ENCODE peak calls at places on chromosomes 16 and 17, in eight cellular contexts. A is heart right ventricle, F is esophagus muscularis mucosa, D is GM12864, Z is NT2/D1, T is retinal pigment epithelial cell, X is cardiac muscle cell, P is SK-N-MC. G is an unnamed sample.

GRCh38 chr17:68868708-68869107 is 86.5 kb downstream of the ABCA8 start:
- DNase-seq in A (no peak), F (no peak), D (no peak), Z (no peak), T (peak; percentile 20), X (peak; percentile 48), P (no peak), G (no peak)

GRCh38 chr16:11409398-11409797 is 64.1 kb downstream of the RMI2 start:
- DNase-seq in A (no peak), F (no peak), D (no peak), Z (no peak), T (no peak), X (peak; percentile 17), P (peak; percentile 71), G (no peak)

GRCh38 chr17:62718420-62718819 is 89.7 kb downstream of the MARCHF10 start:
- DNase-seq in A (no peak), F (no peak), D (no peak), Z (no peak), T (no peak), X (peak; percentile 67), P (no peak), G (no peak)

GRCh38 chr16:85536073-85536410 is 77.1 kb upstream of the GSE1 start:
- DNase-seq in A (peak; percentile 79), F (no peak), D (no peak), Z (no peak), T (no peak), X (peak; percentile 52), P (no peak), G (no peak)

GRCh38 chr17:77148109-77148958 is 7.6 kb downstream of the SEC14L1 start:
- DNase-seq in A (no peak), F (no peak), D (no peak), Z (no peak), T (no peak), X (no peak), P (no peak), G (no peak)

GRCh38 chr17:39174907-39175694 is 9.1 kb upstream of the ARL5C start:
- DNase-seq in A (peak; percentile 83), F (no peak), D (no peak), Z (peak; percentile 68), T (no peak), X (peak; percentile 79), P (peak; percentile 48), G (no peak)

GRCh38 chr17:81379523-81379942 is 15.7 kb upstream of the BAHCC1 start:
- DNase-seq in A (no peak), F (no peak), D (no peak), Z (no peak), T (no peak), X (no peak), P (no peak), G (no peak)

GRCh38 chr16:23975293-23975692 is 139.5 kb downstream of the PRKCB start:
- DNase-seq in A (no peak), F (no peak), D (no peak), Z (no peak), T (no peak), X (no peak), P (no peak), G (no peak)

GRCh38 chr17:4506892-4507291 is 8.2 kb downstream of the SPNS2 start:
- DNase-seq in A (peak; percentile 41), F (no peak), D (no peak), Z (no peak), T (no peak), X (no peak), P (no peak), G (no peak)

GRCh38 chr17:17682293-17682736 is 1.1 kb downstream of the RAI1 start:
- DNase-seq in A (peak; percentile 33), F (no peak), D (no peak), Z (no peak), T (no peak), X (peak; percentile 62), P (no peak), G (no peak)

GRCh38 chr17:3448059-3448630 is 14.5 kb upstream of the OR1E2 start:
- DNase-seq in A (no peak), F (no peak), D (no peak), Z (no peak), T (no peak), X (peak; percentile 12), P (no peak), G (no peak)

GRCh38 chr16:11836653-11837244 is 14.6 kb downstream of the RSL1D1 start:
- DNase-seq in A (no peak), F (no peak), D (no peak), Z (peak; percentile 43), T (peak; percentile 76), X (peak; percentile 68), P (no peak), G (peak; percentile 60)

GRCh38 chr17:41467546-41467945 is 360 bp upstream of the KRT32 start:
- DNase-seq in A (no peak), F (no peak), D (no peak), Z (no peak), T (no peak), X (peak; percentile 74), P (no peak), G (no peak)

GRCh38 chr17:7745748-7746470 is 28.4 kb downstream of the DNAH2 start:
- DNase-seq in A (no peak), F (no peak), D (no peak), Z (no peak), T (peak; percentile 52), X (peak; percentile 97), P (no peak), G (peak; percentile 84)

GRCh38 chr17:78237403-78238012 is 6.1 kb downstream of the TMEM235 start:
- DNase-seq in A (no peak), F (no peak), D (no peak), Z (no peak), T (no peak), X (no peak), P (no peak), G (no peak)

GRCh38 chr17:35982409-35983191 is 1.3 kb upstream of the CCL16 start:
- DNase-seq in A (no peak), F (no peak), D (no peak), Z (no peak), T (no peak), X (no peak), P (no peak), G (no peak)

GRCh38 chr16:19130852-19131808 is 17.4 kb downstream of the ITPRIPL2 start:
- DNase-seq in A (peak; percentile 80), F (no peak), D (no peak), Z (no peak), T (no peak), X (peak; percentile 80), P (peak; percentile 76), G (no peak)
- H3K4me3 ChIP-seq in A (peak overlapping the region; percentile 2), F (peak overlapping the region; percentile 26), D (peak overlapping the region; percentile 6), Z (no peak overlapping the region), T (no peak overlapping the region), X (no peak overlapping the region), P (peak overlapping the region; percentile 39), G (no peak overlapping the region)

GRCh38 chr17:55930291-55930809 is 179.5 kb downstream of the PCTP start:
- DNase-seq in A (no peak), F (no peak), D (no peak), Z (no peak), T (no peak), X (no peak), P (no peak), G (no peak)

GRCh38 chr17:55926276-55926995 is 175.6 kb downstream of the PCTP start:
- DNase-seq in A (no peak), F (no peak), D (no peak), Z (peak; percentile 30), T (no peak), X (no peak), P (peak; percentile 2), G (no peak)

DNA sequence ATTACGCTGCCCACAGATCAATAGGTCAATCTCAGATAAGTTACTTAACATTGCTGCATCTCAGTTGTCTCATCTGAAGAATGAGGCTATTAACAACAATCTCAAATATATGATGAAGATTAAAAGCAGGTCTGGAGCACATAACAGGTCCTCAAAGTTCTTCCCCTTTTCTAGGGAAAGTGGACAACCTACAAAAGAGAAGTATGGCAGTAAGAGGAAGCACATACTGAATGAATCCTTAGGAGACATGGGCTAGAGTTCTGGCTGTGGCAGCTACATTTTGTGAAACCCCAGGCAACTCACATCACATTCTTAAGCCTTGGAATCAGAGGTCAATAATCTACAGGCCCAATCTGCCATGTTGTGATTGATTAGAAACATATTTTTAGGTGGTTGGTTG is 180.6 kb downstream of the PCTP start:
- DNase-seq in A (no peak), F (no peak), D (no peak), Z (no peak), T (no peak), X (no peak), P (no peak), G (no peak)
- H3K4me3 ChIP-seq in A (no peak overlapping the region), F (no peak overlapping the region), D (no peak overlapping the region), Z (no peak overlapping the region), T (no peak overlapping the region), X (no peak overlapping the region), P (no peak overlapping the region), G (no peak overlapping the region)

GRCh38 chr16:26816266-26816665 is 250.5 kb upstream of the C16orf82 start:
- DNase-seq in A (no peak), F (no peak), D (no peak), Z (no peak), T (no peak), X (no peak), P (no peak), G (no peak)
- H3K4me3 ChIP-seq in A (no peak overlapping the region), F (no peak overlapping the region), D (no peak overlapping the region), Z (no peak overlapping the region), T (no peak overlapping the region), X (no peak overlapping the region), P (no peak overlapping the region), G (no peak overlapping the region)

GRCh38 chr16:49641250-49641649 is 214.7 kb downstream of the ZNF423 start:
- DNase-seq in A (no peak), F (no peak), D (peak; percentile 15), Z (no peak), T (no peak), X (no peak), P (no peak), G (no peak)

GRCh38 chr16:49645263-49645662 is 210.6 kb downstream of the ZNF423 start:
- DNase-seq in A (no peak), F (no peak), D (no peak), Z (no peak), T (no peak), X (no peak), P (no peak), G (no peak)

GRCh38 chr16:49644143-49644460 is 211.8 kb downstream of the ZNF423 start:
- DNase-seq in A (no peak), F (no peak), D (no peak), Z (peak; percentile 22), T (no peak), X (peak; percentile 42), P (no peak), G (no peak)

GRCh38 chr16:49640606-49641005 is 215.3 kb downstream of the ZNF423 start:
- DNase-seq in A (no peak), F (no peak), D (no peak), Z (no peak), T (no peak), X (no peak), P (no peak), G (no peak)

DNA sequence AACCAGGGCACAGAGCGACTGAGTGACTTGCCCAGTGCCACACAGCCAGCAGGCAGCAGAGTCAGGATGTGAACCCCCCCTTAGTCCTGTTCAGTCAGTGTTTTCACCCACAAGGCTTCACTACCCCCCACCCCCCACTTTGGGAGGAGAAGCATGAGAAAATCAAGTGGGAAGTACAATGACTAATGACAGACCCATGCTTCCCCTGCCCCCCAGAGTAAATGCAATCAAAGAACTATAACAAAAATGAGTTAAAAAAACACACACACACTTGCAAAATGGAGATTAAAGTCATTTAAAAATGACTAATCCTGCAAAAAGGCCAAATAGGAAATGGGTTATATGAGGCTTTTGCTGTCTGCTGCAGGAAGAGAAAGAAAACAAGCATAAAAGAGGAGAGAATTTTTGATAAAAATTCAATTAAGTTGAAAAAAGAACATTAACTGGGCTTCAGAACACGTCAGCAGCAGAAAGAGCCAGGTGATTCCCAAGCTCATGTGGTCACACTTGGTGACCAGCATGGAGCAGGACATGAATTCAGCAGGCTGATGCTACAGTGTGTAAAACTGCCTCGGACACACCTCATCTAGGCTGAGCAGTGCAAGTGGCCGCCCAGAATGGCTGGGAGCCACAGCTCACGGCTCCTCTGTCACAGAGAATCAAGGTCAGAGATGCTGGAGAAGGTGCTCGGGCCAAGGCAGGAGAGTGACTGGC is 212.3 kb downstream of the ZNF423 start:
- DNase-seq in A (no peak), F (no peak), D (no peak), Z (no peak), T (peak; percentile 21), X (peak; percentile 70), P (no peak), G (peak; percentile 63)
- H3K4me3 ChIP-seq in A (no peak overlapping the region), F (no peak overlapping the region), D (no peak overlapping the region), Z (no peak overlapping the region), T (no peak overlapping the region), X (no peak overlapping the region), P (no peak overlapping the region), G (peak overlapping the region; percentile 23)